ENCODE peak calls at places on chromosomes 6 and 20, in ten cellular contexts. V, U, J, D, B, Z, W, A, N and Q are unnamed samples.
A peak's percentile ranks its signal among the peaks of the same experiment; 100 is the strongest.

GRCh38 chr20:5833309-5833941 is 83.2 kb downstream of the SHLD1 start:
- DNase-seq in Z (no peak), V (no peak), W (no peak), J (no peak), N (no peak), U (no peak), B (no peak), D (no peak), A (no peak), Q (no peak)

GRCh38 chr20:58893355-58894151 is 41.0 kb downstream of the GNAS start:
- DNase-seq in D (no peak), Z (no peak), J (no peak), U (peak; percentile 60), A (no peak), N (no peak), V (no peak), W (peak; percentile 21), B (no peak), Q (no peak)

GRCh38 chr6:73452107-73452461 is at the start of gene CGAS:
- DNase-seq in Z (peak; percentile 35), U (peak; percentile 41), J (peak; percentile 90), N (peak; percentile 39), A (no peak), V (peak; percentile 91), W (peak; percentile 27), D (peak; percentile 25), B (no peak), Q (peak; percentile 53)

GRCh38 chr6:39432311-39433025 is 110.0 kb upstream of the KCNK16 start:
- DNase-seq in J (no peak), B (no peak), U (no peak), N (no peak), Z (no peak), A (no peak), D (peak; percentile 57), V (no peak), W (no peak), Q (no peak)

GRCh38 chr6:81241717-81242116 is 510.8 kb downstream of the TENT5A start:
- DNase-seq in Z (peak; percentile 2), V (no peak), N (no peak), D (no peak), W (peak; percentile 2), B (no peak), A (no peak), U (peak; percentile 43), J (no peak), Q (peak; percentile 63)

GRCh38 chr6:133245033-133245903 is 4.1 kb downstream of the EYA4 start:
- DNase-seq in A (no peak), Z (no peak), D (no peak), V (no peak), B (no peak), U (peak; percentile 3), J (no peak), N (no peak), W (no peak), Q (no peak)

GRCh38 chr20:24763386-24764026 is 185.6 kb upstream of the CST7 start:
- DNase-seq in B (no peak), V (no peak), N (no peak), A (no peak), U (no peak), W (no peak), J (no peak), Z (no peak), D (no peak), Q (no peak)

GRCh38 chr6:28807682-28808280 is 116.0 kb downstream of the TRIM27 start:
- DNase-seq in J (no peak), V (no peak), U (peak; percentile 71), Z (no peak), N (no peak), D (no peak), W (peak; percentile 70), B (no peak), A (no peak), Q (peak; percentile 70)

GRCh38 chr6:25279748-25280616 is 808 bp downstream of the CARMIL1 start:
- DNase-seq in W (peak; percentile 46), U (peak; percentile 51), N (no peak), J (no peak), A (peak; percentile 33), Z (peak; percentile 40), D (no peak), B (peak; percentile 65), V (peak; percentile 68), Q (no peak)

GRCh38 chr6:30819287-30819917 is 64.9 kb upstream of the DDR1 start:
- DNase-seq in N (no peak), V (no peak), J (no peak), Z (no peak), U (peak; percentile 98), B (no peak), A (no peak), W (peak; percentile 88), D (no peak), Q (no peak)

GRCh38 chr6:150256618-150257272 is 112.1 kb upstream of the IYD start:
- DNase-seq in J (no peak), U (peak; percentile 99), V (no peak), W (peak; percentile 100), B (no peak), A (no peak), Z (no peak), D (peak; percentile 74), N (no peak), Q (peak; percentile 92)

GRCh38 chr6:136901212-136901784 is 20.8 kb upstream of the SLC35D3 start:
- DNase-seq in Z (no peak), U (no peak), W (no peak), D (no peak), V (no peak), B (no peak), J (no peak), A (no peak), N (no peak), Q (no peak)

GRCh38 chr20:18019068-18019467 is 38.6 kb downstream of the OVOL2 start:
- DNase-seq in D (no peak), V (no peak), A (no peak), Z (peak; percentile 36), J (no peak), B (no peak), U (peak; percentile 46), W (no peak), N (no peak), Q (no peak)

GRCh38 chr20:63707558-63708300 is at the start of the genes ARFRP1 and ZGPAT:
- DNase-seq in Z (peak; percentile 64), U (peak; percentile 88), N (peak; percentile 70), V (peak; percentile 94), J (peak; percentile 96), A (peak; percentile 80), B (peak; percentile 94), D (peak; percentile 17), W (peak; percentile 81), Q (peak; percentile 58)

GRCh38 chr20:63708301-63709148 is 686 bp downstream of the ZGPAT start:
- DNase-seq in J (no peak), U (peak; percentile 35), N (no peak), W (peak; percentile 37), B (peak; percentile 57), Z (no peak), D (no peak), A (no peak), V (peak; percentile 64), Q (no peak)

GRCh38 chr20:63705232-63706026 is 2.3 kb downstream of the ARFRP1 start:
- DNase-seq in U (no peak), J (no peak), B (no peak), W (no peak), A (no peak), Z (no peak), D (no peak), N (no peak), V (peak; percentile 13), Q (no peak)

GRCh38 chr20:63706027-63706695 is 1.6 kb downstream of the ARFRP1 start:
- DNase-seq in Z (no peak), J (no peak), N (no peak), A (peak; percentile 9), B (peak; percentile 61), U (no peak), W (no peak), D (no peak), V (peak; percentile 62), Q (no peak)

GRCh38 chr20:63706852-63707557 is 771 bp downstream of the ARFRP1 start:
- DNase-seq in U (peak; percentile 77), B (peak; percentile 79), D (no peak), V (peak; percentile 81), J (no peak), A (peak; percentile 12), Z (no peak), W (peak; percentile 59), N (no peak), Q (peak; percentile 22)
- TF ChIP-seq CTCF in U (peak; percentile 60), B (peak; percentile 38), D (peak; percentile 28), V (no peak), J (no peak), A (peak; percentile 47), Z (no peak), W (peak; percentile 39), N (peak; percentile 76), Q (peak; percentile 52)

GRCh38 chr6:131877999-131878789 is 70.4 kb downstream of the ENPP1 start:
- DNase-seq in J (no peak), W (no peak), A (no peak), U (peak; percentile 40), V (no peak), D (no peak), N (no peak), B (no peak), Z (no peak), Q (no peak)
- TF ChIP-seq CTCF in J (no peak), W (no peak), A (no peak), U (no peak), V (no peak), D (no peak), N (no peak), B (no peak), Z (no peak), Q (no peak)

GRCh38 chr6:2784061-2784460 is 18.9 kb downstream of the WRNIP1 start:
- DNase-seq in N (no peak), Z (no peak), J (no peak), V (no peak), W (no peak), B (no peak), U (no peak), D (no peak), A (no peak), Q (no peak)

GRCh38 chr6:2781685-2782355 is 16.6 kb downstream of the WRNIP1 start:
- DNase-seq in Z (no peak), U (no peak), W (no peak), J (no peak), N (no peak), V (no peak), A (no peak), D (no peak), B (no peak), Q (no peak)

GRCh38 chr6:2782825-2783187 is 17.6 kb downstream of the WRNIP1 start:
- DNase-seq in A (no peak), Z (no peak), W (no peak), B (no peak), D (no peak), U (no peak), V (no peak), N (no peak), J (no peak), Q (no peak)

GRCh38 chr6:2782356-2782708 is 17.1 kb downstream of the WRNIP1 start:
- DNase-seq in V (no peak), N (no peak), J (no peak), W (no peak), Z (no peak), B (no peak), A (no peak), U (no peak), D (no peak), Q (no peak)

GRCh38 chr6:2783188-2783957 is 18.2 kb downstream of the WRNIP1 start:
- DNase-seq in J (no peak), Z (no peak), V (no peak), W (no peak), D (no peak), B (no peak), A (no peak), N (no peak), U (no peak), Q (no peak)
- TF ChIP-seq CTCF in J (no peak), Z (no peak), V (no peak), W (no peak), D (no peak), B (no peak), A (no peak), N (no peak), U (peak; percentile 16), Q (no peak)

GRCh38 chr6:19204445-19204844 is 632.7 kb upstream of the ID4 start:
- DNase-seq in W (no peak), Z (no peak), U (peak; percentile 23), V (no peak), N (no peak), B (no peak), D (no peak), J (no peak), A (no peak), Q (no peak)
- TF ChIP-seq CTCF in W (no peak), Z (no peak), U (peak; percentile 38), V (no peak), N (no peak), B (no peak), D (no peak), J (no peak), A (no peak), Q (no peak)